ENCODE peak calls at places on chromosomes 5 and 9, in nine cellular contexts. E is neural progenitor cell, G is kidney epithelial cell, W is fibroblast of lung, F is BJ, X is PC-3, S is tibial artery, N is adrenal gland, L is GM20000. J is an unnamed sample.

GRCh38 chr5:1293997-1294838 is 650 bp downstream of the TERT start:
- DNase-seq in E (peak), G (no peak), W (no peak), F (no peak), X (no peak), S (peak), N (no peak), L (no peak), J (no peak)

GRCh38 chr5:161219816-161220215 is 326.7 kb downstream of the GABRB2 start:
- DNase-seq in E (no peak), G (no peak), W (no peak), F (no peak), X (no peak), S (no peak), N (no peak), L (no peak), J (no peak)

GRCh38 chr9:96859461-96860198 is 5.3 kb upstream of the ZNF782 start:
- DNase-seq in E (peak), G (peak), W (peak), F (no peak), X (peak), S (no peak), N (no peak), L (no peak), J (no peak)

GRCh38 chr5:9523090-9523813 is 22.6 kb downstream of the SEMA5A start:
- DNase-seq in E (no peak), G (no peak), W (no peak), F (no peak), X (peak), S (no peak), N (no peak), L (no peak), J (no peak)

GRCh38 chr9:81772144-81772543 is 82.8 kb upstream of the TLE1 start:
- DNase-seq in E (no peak), G (peak), W (no peak), F (no peak), X (peak), S (no peak), N (no peak), L (no peak), J (no peak)

GRCh38 chr5:160133071-160133917 is 14.0 kb upstream of the PWWP2A start:
- DNase-seq in E (peak), G (no peak), W (peak), F (no peak), X (no peak), S (peak), N (peak), L (no peak), J (peak)

GRCh38 chr5:32449216-32449721 is 4.7 kb upstream of the ZFR start:
- DNase-seq in E (no peak), G (no peak), W (no peak), F (no peak), X (no peak), S (no peak), N (no peak), L (no peak), J (no peak)

GRCh38 chr5:159448-160172 is 31.7 kb upstream of the LRRC14B start:
- DNase-seq in E (peak), G (no peak), W (peak), F (no peak), X (peak), S (no peak), N (no peak), L (no peak), J (peak)

GRCh38 chr5:115377468-115378217 is 81.2 kb upstream of the CCDC112 start:
- DNase-seq in E (no peak), G (peak), W (peak), F (peak), X (peak), S (no peak), N (no peak), L (peak), J (no peak)

GRCh38 chr9:87269777-87270176 is 227.9 kb upstream of the DAPK1 start:
- DNase-seq in E (no peak), G (no peak), W (no peak), F (no peak), X (no peak), S (no peak), N (no peak), L (no peak), J (no peak)

GRCh38 chr5:166582416-166582815 is 1709.0 kb upstream of the WWC1 start:
- DNase-seq in E (no peak), G (no peak), W (no peak), F (no peak), X (no peak), S (no peak), N (no peak), L (no peak), J (no peak)

GRCh38 chr5:146860213-146860891 is 18.2 kb downstream of the PPP2R2B start:
- DNase-seq in E (no peak), G (peak), W (no peak), F (peak), X (peak), S (no peak), N (no peak), L (no peak), J (no peak)

GRCh38 chr9:104868687-104869404 is 59.1 kb downstream of the ABCA1 start:
- DNase-seq in E (peak), G (peak), W (peak), F (peak), X (peak), S (peak), N (peak), L (peak), J (peak)

GRCh38 chr9:12722131-12722530 is 28.9 kb downstream of the TYRP1 start:
- DNase-seq in E (no peak), G (no peak), W (no peak), F (no peak), X (no peak), S (no peak), N (no peak), L (no peak), J (no peak)

GRCh38 chr9:12719431-12719830 is 26.2 kb downstream of the TYRP1 start:
- DNase-seq in E (peak), G (no peak), W (peak), F (no peak), X (peak), S (no peak), N (no peak), L (no peak), J (no peak)

GRCh38 chr9:12726795-12727194 is 33.6 kb downstream of the TYRP1 start:
- DNase-seq in E (no peak), G (no peak), W (no peak), F (no peak), X (no peak), S (no peak), N (no peak), L (no peak), J (no peak)

GRCh38 chr9:12720551-12720950 is 27.4 kb downstream of the TYRP1 start:
- DNase-seq in E (no peak), G (no peak), W (no peak), F (no peak), X (no peak), S (no peak), N (no peak), L (no peak), J (no peak)

DNA sequence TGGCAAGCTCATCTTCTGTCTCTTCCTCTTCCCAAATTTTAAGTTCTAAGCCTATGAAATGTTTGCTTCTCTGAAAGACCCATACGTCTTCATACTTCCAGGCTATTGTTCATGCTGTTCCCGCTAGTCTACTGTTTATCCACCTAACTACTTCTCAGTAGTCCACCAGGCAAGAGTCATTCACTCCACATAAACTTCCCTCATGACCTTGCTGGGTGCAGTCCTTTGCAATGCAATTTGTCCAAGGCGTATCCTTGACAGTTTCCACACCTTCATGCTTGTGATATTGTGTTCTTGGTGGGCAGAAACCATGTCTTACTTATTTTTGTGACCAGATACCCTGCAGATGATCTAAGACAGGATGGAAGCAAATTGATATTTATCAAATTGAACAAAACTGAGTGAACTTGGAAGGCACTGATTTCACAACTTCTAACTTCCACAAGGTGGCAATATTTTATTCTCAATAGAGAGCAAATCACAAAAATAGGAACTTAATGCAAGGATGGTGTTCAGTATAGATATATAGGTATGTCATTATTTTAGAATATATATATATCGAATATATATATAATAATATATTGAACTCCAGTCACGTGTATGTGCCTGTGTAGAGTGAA is 30.3 kb downstream of the TYRP1 start:
- DNase-seq in E (no peak), G (no peak), W (peak), F (no peak), X (peak), S (no peak), N (no peak), L (no peak), J (no peak)
- TF ChIP-seq CTCF in E (peak), G (peak), W (no peak), F (peak), X (peak), S (peak), N (peak), L (no peak), J (no peak)

GRCh38 chr5:175713930-175714329 is 56.1 kb downstream of the HRH2 start:
- DNase-seq in E (no peak), G (no peak), W (no peak), F (no peak), X (no peak), S (peak), N (no peak), L (no peak), J (no peak)

GRCh38 chr5:175714686-175715085 is 56.8 kb downstream of the HRH2 start:
- DNase-seq in E (no peak), G (no peak), W (no peak), F (no peak), X (no peak), S (peak), N (no peak), L (no peak), J (no peak)

GRCh38 chr5:175717837-175718236 is 60.0 kb downstream of the HRH2 start:
- DNase-seq in E (no peak), G (no peak), W (no peak), F (no peak), X (no peak), S (peak), N (no peak), L (no peak), J (no peak)

GRCh38 chr5:175715627-175716522 is 58.0 kb downstream of the HRH2 start:
- DNase-seq in E (no peak), G (no peak), W (no peak), F (no peak), X (no peak), S (peak), N (no peak), L (no peak), J (no peak)

DNA sequence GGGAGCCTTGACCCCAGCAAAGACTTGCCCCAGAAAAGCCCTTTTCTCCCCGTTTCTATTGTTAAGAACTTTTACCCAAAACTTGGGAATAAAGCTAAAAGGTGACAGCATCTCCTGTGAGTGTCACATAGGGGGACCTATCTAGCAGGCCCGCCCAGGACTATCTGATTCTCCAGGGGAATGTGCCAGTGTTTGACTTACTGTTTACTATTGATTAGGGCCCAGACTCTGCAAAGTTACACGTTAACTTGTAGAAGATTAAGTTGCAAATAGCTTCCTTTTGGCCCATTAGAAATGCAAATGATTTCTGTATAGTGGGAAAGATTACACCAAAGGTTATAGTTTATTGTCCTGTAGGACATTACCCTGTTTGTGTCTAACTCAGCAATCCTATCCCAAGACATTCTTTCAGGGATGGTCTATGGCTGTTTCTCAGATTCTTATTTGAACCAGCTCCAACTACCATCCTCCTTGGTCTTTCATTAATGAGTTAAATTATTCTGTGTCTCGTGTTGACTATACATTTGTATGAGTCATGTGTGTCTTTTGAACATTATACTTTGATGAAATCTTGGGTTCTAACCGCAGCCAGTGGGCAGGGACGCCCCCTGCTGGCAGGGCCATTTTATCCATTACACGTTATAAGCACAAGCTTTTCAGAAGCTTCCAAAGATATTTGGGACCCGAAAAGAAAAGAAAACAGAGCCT is 60.7 kb downstream of the HRH2 start:
- DNase-seq in E (peak), G (no peak), W (no peak), F (no peak), X (peak), S (peak), N (no peak), L (no peak), J (peak)
- TF ChIP-seq CTCF in E (peak), G (peak), W (no peak), F (peak), X (peak), S (peak), N (peak), L (no peak), J (peak)

DNA sequence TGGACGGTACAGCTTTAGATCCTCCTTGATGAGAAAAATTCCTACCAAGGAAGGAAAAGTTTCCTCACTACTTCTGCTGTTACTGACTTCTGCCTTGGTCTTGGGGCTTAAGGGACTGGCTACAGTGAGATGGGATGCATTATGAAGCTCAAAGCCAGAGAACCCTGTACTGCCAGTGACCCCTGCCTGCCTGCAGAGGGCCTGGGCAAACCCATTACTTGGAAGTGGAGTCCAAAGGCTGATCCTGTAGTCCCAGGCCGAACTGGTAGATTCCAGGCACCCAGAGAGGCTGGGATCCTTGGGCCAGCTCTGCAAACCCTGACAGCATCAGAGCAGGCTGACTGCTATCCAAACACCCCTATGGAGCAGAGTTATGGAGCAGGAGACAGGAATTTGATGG is 25.7 kb upstream of the NR5A1 start:
- DNase-seq in E (no peak), G (no peak), W (no peak), F (no peak), X (no peak), S (no peak), N (no peak), L (no peak), J (no peak)
- TF ChIP-seq CTCF in E (no peak), G (no peak), W (no peak), F (no peak), X (no peak), S (no peak), N (no peak), L (no peak), J (no peak)

GRCh38 chr5:24232929-24233328 is 411.8 kb downstream of the CDH10 start:
- DNase-seq in E (no peak), G (no peak), W (peak), F (no peak), X (peak), S (no peak), N (no peak), L (no peak), J (no peak)
- TF ChIP-seq CTCF in E (peak), G (no peak), W (no peak), F (no peak), X (peak), S (no peak), N (peak), L (no peak), J (no peak)

GRCh38 chr5:170631471-170632195 is 127.8 kb downstream of the KCNIP1 start:
- DNase-seq in E (peak), G (no peak), W (no peak), F (no peak), X (no peak), S (peak), N (no peak), L (no peak), J (peak)
- TF ChIP-seq CTCF in E (peak), G (peak), W (no peak), F (peak), X (peak), S (peak), N (no peak), L (no peak), J (no peak)

DNA sequence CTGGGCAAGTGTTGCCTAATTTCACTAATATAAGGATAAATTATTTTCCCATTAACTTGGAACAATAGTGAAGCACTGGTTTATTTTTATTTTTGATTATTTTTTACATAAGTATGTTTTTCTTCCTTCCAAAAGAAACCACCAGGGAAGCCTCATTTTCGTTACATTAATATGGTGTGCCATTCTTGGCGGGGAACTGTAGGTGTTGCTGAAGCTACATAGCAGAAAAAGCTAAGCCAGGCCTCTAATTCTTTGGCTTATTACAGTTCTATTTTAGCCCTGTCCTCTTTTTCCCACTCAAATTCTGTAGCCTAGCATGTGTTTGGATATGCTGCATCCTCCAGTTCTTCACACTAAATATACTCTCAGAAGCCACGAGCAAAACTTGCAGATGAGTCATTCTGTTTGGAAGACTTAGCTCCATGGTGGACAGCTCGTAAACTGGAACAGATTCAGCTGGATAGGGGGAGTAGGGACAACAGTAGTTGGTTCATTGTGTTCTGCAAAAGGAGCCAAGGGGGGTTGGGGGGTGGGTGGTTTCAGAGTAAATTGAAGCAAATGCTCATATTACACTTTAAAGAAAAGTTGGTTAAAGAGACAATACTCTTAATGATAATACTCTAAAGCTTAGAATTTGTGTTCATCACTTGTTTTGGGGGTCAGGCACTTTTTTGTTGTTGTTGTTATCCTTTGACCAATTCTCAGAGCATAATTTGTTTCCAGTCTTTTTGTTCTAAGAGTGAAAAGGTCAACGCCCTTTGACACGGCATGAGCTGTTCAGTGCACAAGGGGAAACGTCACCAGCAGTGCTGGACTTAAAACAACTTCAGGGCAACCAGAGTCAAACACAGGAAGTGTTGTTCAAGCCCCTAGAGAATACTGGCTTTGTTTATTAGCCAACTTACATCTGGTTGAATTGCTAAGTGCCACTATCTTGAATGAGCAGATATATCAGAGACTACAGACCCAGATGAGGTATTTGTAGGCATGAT is 369.2 kb downstream of the TMEM161B start:
- DNase-seq in E (peak), G (no peak), W (no peak), F (no peak), X (peak), S (no peak), N (no peak), L (no peak), J (no peak)
- TF ChIP-seq CTCF in E (peak), G (no peak), W (no peak), F (no peak), X (peak), S (no peak), N (no peak), L (no peak), J (no peak)